ENCODE peak calls at places on chromosomes 11 and 22, in four cellular contexts. One of them, this sample, is unnamed.

GRCh38 chr22:29765905-29766631 is 739 bp downstream of the ZMAT5 start:
- DNase-seq in HT-29: no peak
- DNase-seq in foreskin fibroblast: no peak
- DNase-seq in CD8-positive, alpha-beta T cell: peak; percentile 9
- DNase-seq in this sample: no peak

GRCh38 chr11:13222285-13222684 is 55.3 kb upstream of the BMAL1 start:
- DNase-seq in foreskin fibroblast: no peak
- DNase-seq in CD8-positive, alpha-beta T cell: no peak
- DNase-seq in HT-29: no peak
- DNase-seq in this sample: no peak

GRCh38 chr11:2129699-2130366 is 9.4 kb downstream of the IGF2 start:
- DNase-seq in foreskin fibroblast: no peak
- DNase-seq in HT-29: no peak
- DNase-seq in CD8-positive, alpha-beta T cell: no peak
- DNase-seq in this sample: no peak

GRCh38 chr11:132312616-132313210 is 942.3 kb downstream of the NTM start:
- DNase-seq in foreskin fibroblast: peak; percentile 32
- DNase-seq in HT-29: peak; percentile 48
- DNase-seq in CD8-positive, alpha-beta T cell: no peak
- DNase-seq in this sample: no peak

GRCh38 chr11:65646288-65646734 is 8.4 kb downstream of the SIPA1 start:
- DNase-seq in foreskin fibroblast: no peak
- DNase-seq in CD8-positive, alpha-beta T cell: no peak
- DNase-seq in HT-29: no peak
- DNase-seq in this sample: no peak

GRCh38 chr11:65419773-65420481 is 2.7 kb upstream of the NEAT1 start:
- DNase-seq in foreskin fibroblast: peak; percentile 95
- DNase-seq in HT-29: peak; percentile 98
- DNase-seq in CD8-positive, alpha-beta T cell: peak; percentile 52
- DNase-seq in this sample: peak; percentile 62

GRCh38 chr11:32255876-32256275 is 165.0 kb downstream of the RCN1 start:
- DNase-seq in foreskin fibroblast: no peak
- DNase-seq in HT-29: no peak
- DNase-seq in CD8-positive, alpha-beta T cell: no peak
- DNase-seq in this sample: no peak

GRCh38 chr11:102413497-102413896 is 39.1 kb downstream of the TMEM123 start:
- DNase-seq in HT-29: no peak
- DNase-seq in foreskin fibroblast: no peak
- DNase-seq in CD8-positive, alpha-beta T cell: no peak
- DNase-seq in this sample: peak; percentile 21

GRCh38 chr11:45091563-45092392 is 54.7 kb upstream of the PRDM11 start:
- DNase-seq in foreskin fibroblast: no peak
- DNase-seq in HT-29: no peak
- DNase-seq in CD8-positive, alpha-beta T cell: no peak
- DNase-seq in this sample: no peak

GRCh38 chr11:128707671-128708070 is 13.8 kb downstream of the FLI1 start:
- DNase-seq in foreskin fibroblast: peak; percentile 65
- DNase-seq in HT-29: no peak
- DNase-seq in CD8-positive, alpha-beta T cell: no peak
- DNase-seq in this sample: no peak

GRCh38 chr11:1303196-1303821 is 6.1 kb downstream of the TOLLIP start:
- DNase-seq in foreskin fibroblast: peak; percentile 25
- DNase-seq in HT-29: peak; percentile 81
- DNase-seq in CD8-positive, alpha-beta T cell: no peak
- DNase-seq in this sample: no peak

GRCh38 chr11:41065432-41065831 is 394.0 kb downstream of the LRRC4C start:
- DNase-seq in foreskin fibroblast: no peak
- DNase-seq in CD8-positive, alpha-beta T cell: no peak
- DNase-seq in HT-29: no peak
- DNase-seq in this sample: no peak

GRCh38 chr11:14668733-14669301 is 25.2 kb downstream of the PDE3B start:
- DNase-seq in foreskin fibroblast: no peak
- DNase-seq in HT-29: no peak
- DNase-seq in CD8-positive, alpha-beta T cell: no peak
- DNase-seq in this sample: no peak

GRCh38 chr22:24499706-24500105 is 4.6 kb downstream of the UPB1 start:
- DNase-seq in CD8-positive, alpha-beta T cell: no peak
- DNase-seq in foreskin fibroblast: no peak
- DNase-seq in HT-29: no peak
- DNase-seq in this sample: no peak

GRCh38 chr11:78139422-78140391 is at the start of gene ALG8:
- DNase-seq in foreskin fibroblast: peak; percentile 99
- DNase-seq in CD8-positive, alpha-beta T cell: peak; percentile 97
- DNase-seq in HT-29: peak; percentile 97
- DNase-seq in this sample: peak; percentile 95

GRCh38 chr22:23685205-23685784 is 5.5 kb upstream of the RGL4 start:
- DNase-seq in CD8-positive, alpha-beta T cell: no peak
- DNase-seq in foreskin fibroblast: peak; percentile 70
- DNase-seq in HT-29: no peak
- DNase-seq in this sample: no peak

GRCh38 chr11:46658259-46658658 is 40.9 kb downstream of the ATG13 start:
- DNase-seq in HT-29: no peak
- DNase-seq in foreskin fibroblast: peak; percentile 85
- DNase-seq in CD8-positive, alpha-beta T cell: no peak
- DNase-seq in this sample: no peak

GRCh38 chr11:34650528-34650927 is 29.6 kb downstream of the EHF start:
- DNase-seq in HT-29: no peak
- DNase-seq in CD8-positive, alpha-beta T cell: peak; percentile 49
- DNase-seq in foreskin fibroblast: no peak
- DNase-seq in this sample: peak; percentile 87

GRCh38 chr11:81007046-81007445 is 1566.2 kb upstream of the TENM4 start:
- DNase-seq in HT-29: peak; percentile 44
- DNase-seq in foreskin fibroblast: peak; percentile 8
- DNase-seq in CD8-positive, alpha-beta T cell: no peak
- DNase-seq in this sample: no peak

GRCh38 chr11:12827929-12828812 is 153.9 kb downstream of the TEAD1 start:
- DNase-seq in foreskin fibroblast: peak; percentile 74
- DNase-seq in HT-29: peak; percentile 81
- DNase-seq in CD8-positive, alpha-beta T cell: no peak
- DNase-seq in this sample: no peak